ENCODE peak calls at places on chromosome 9, in four cellular contexts. G is GM12865, H is uterus, E is H7. B is an unnamed sample.

GRCh38 chr9:86983260-86984255 is 36.3 kb upstream of the GAS1 start:
- DNase-seq in G (no peak), H (peak), E (no peak), B (no peak)

GRCh38 chr9:98249774-98250173 is 5.7 kb downstream of the TBC1D2 start:
- DNase-seq in G (no peak), H (no peak), E (no peak), B (no peak)

GRCh38 chr9:132068604-132069003 is 11.1 kb downstream of the MED27 start:
- DNase-seq in G (no peak), H (no peak), E (no peak), B (no peak)

GRCh38 chr9:133032171-133032570 is 1.4 kb downstream of the GTF3C5 start:
- DNase-seq in G (no peak), H (no peak), E (no peak), B (no peak)

GRCh38 chr9:131366745-131367401 is 27.0 kb upstream of the PRRC2B start:
- DNase-seq in G (no peak), H (no peak), E (peak), B (no peak)

GRCh38 chr9:105069285-105070065 is 141.5 kb upstream of the ABCA1 start:
- DNase-seq in G (no peak), H (no peak), E (no peak), B (no peak)

GRCh38 chr9:4507306-4507705 is 17.0 kb downstream of the SLC1A1 start:
- DNase-seq in G (no peak), H (no peak), E (no peak), B (no peak)

GRCh38 chr9:13443380-13444271 is 164.1 kb upstream of the MPDZ start:
- DNase-seq in G (no peak), H (no peak), E (no peak), B (no peak)

GRCh38 chr9:107588393-107588792 is 98.8 kb upstream of the KLF4 start:
- DNase-seq in G (no peak), H (no peak), E (no peak), B (no peak)

GRCh38 chr9:34372598-34373011 is 4.1 kb downstream of the MYORG start:
- DNase-seq in G (no peak), H (no peak), E (peak), B (no peak)

GRCh38 chr9:34371886-34372597 is 4.7 kb downstream of the MYORG start:
- DNase-seq in G (no peak), H (no peak), E (no peak), B (no peak)

GRCh38 chr9:34373749-34374148 is 2.9 kb downstream of the MYORG start:
- DNase-seq in G (no peak), H (no peak), E (no peak), B (no peak)

GRCh38 chr9:34370335-34370969 is 6.2 kb downstream of the MYORG start:
- DNase-seq in G (no peak), H (no peak), E (no peak), B (no peak)

GRCh38 chr9:34370970-34371880 is 5.5 kb downstream of the MYORG start:
- DNase-seq in G (no peak), H (no peak), E (no peak), B (no peak)
- H3K4me3 ChIP-seq in G (no peak), H (no peak), E (no peak), B (no peak)

GRCh38 chr9:37121881-37122280 is 1.5 kb downstream of the ZCCHC7 start:
- DNase-seq in G (no peak), H (no peak), E (no peak), B (no peak)

GRCh38 chr9:37128051-37128450 is 7.7 kb downstream of the ZCCHC7 start:
- DNase-seq in G (no peak), H (no peak), E (no peak), B (no peak)

GRCh38 chr9:37127018-37127417 is 6.6 kb downstream of the ZCCHC7 start:
- DNase-seq in G (no peak), H (no peak), E (no peak), B (no peak)

DNA sequence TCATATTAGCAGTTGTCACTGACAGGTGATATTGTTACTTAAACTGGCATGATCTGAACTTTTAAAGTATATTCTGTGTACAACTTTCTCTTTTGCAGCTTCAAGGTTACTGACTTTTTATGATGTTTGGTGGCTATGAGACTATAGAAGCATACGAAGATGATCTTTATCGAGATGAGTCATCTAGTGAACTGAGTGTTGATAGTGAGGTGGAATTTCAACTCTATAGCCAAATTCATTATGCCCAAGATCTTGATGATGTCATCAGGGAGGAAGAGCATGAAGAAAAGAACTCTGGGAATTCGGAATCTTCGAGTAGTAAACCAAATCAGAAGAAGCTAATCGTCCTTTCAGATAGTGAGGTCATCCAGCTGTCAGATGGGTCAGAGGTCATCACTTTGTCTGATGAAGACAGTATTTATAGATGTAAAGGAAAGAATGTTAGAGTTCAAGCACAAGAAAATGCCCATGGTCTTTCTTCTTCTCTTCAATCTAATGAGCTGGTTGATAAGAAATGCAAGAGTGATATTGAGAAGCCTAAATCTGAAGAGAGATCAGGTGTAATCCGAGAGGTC is 5.9 kb downstream of the ZCCHC7 start:
- DNase-seq in G (no peak), H (no peak), E (no peak), B (no peak)
- H3K4me3 ChIP-seq in G (no peak), H (no peak), E (no peak), B (no peak)

GRCh38 chr9:136867480-136867879 is 1.4 kb upstream of the EDF1 start:
- DNase-seq in G (no peak), H (no peak), E (no peak), B (no peak)
- H3K4me3 ChIP-seq in G (no peak), H (no peak), E (no peak), B (no peak)

DNA sequence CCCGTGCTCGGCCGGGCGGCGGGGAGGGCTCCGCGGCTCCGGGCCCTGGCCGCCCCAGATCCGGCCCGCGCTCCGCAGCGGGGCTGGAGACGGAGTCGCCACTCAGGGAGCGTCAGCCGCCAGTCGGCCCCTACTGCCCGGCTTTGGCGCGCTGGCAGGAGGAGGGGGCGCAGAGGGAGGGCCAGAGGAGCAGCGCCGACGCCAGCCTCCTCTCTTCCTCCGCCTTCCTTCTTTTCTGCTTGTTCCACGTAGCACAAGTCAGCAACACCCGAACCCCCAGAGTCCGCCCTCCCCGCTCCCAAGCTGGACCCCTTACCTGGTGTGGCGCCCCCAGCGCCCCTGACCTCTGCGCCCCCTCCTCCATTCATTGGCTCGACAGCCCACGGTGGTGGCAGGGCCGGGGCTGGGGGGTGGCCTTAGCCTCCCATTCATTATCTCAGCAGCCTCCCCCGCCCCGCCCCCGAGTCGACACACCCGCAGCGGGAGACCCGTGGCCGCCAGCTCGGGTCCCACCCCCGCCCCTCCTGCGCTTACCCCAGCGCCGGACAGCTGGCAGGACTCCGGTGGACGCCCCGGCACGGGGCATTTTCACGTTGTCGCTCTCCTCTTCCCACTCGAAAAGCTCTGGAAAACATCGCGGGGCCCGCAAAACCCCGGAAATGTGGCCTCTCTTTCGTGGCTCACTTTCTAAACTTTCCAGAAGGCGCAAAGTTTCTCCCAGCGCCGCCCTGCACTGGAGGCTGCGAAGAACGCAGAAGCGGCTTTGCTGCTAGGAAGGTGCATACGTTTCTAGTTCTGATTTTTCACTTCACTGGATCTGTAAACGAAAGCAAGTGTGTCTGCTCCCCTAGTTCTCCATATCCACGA is at the start of gene LPAR1:
- DNase-seq in G (peak), H (peak), E (peak), B (no peak)
- H3K4me3 ChIP-seq in G (peak), H (peak), E (peak), B (peak)

GRCh38 chr9:135286961-135287360 is 192.6 kb upstream of the PPP1R26 start:
- DNase-seq in G (no peak), H (no peak), E (no peak), B (no peak)

GRCh38 chr9:135290086-135290485 is 189.5 kb upstream of the PPP1R26 start:
- DNase-seq in G (no peak), H (no peak), E (no peak), B (no peak)

GRCh38 chr9:135287627-135288026 is 192.0 kb upstream of the PPP1R26 start:
- DNase-seq in G (no peak), H (no peak), E (no peak), B (no peak)

GRCh38 chr9:135288941-135289534 is 190.5 kb upstream of the PPP1R26 start:
- DNase-seq in G (no peak), H (no peak), E (no peak), B (no peak)

DNA sequence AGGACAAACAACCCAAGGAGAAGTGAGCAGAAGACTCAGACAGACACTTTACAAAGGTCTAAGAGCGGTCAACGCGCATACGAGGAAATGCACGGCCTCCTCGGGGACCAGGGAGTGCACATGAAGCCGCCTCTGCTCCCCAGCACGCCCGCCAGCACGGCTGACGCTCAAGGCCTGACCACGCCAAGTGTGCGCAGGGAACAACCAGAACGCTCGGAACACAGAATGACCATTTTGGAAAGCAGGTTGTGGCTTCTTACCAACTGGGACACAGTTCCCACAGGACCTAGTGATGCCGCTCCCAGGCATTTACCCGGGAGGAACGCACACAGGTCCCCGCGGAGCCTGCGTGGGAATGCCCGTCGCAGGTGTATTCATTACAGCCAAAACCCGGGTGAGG is 191.5 kb upstream of the PPP1R26 start:
- DNase-seq in G (no peak), H (no peak), E (no peak), B (no peak)
- H3K4me3 ChIP-seq in G (no peak), H (no peak), E (no peak), B (no peak)

B was measured in Jurkat, Clone E6-1.